ENCODE peak calls at places on chromosomes 3 and 15, in four cellular contexts. One of them, this sample, is unnamed.

GRCh38 chr3:61922118-61922517 is 360.7 kb downstream of the PTPRG start:
- DNase-seq in astrocyte of the spinal cord: no peak
- DNase-seq in GM12865: no peak
- DNase-seq in NCI-H1105: no peak
- DNase-seq in this sample: no peak

GRCh38 chr3:77328631-77329030 is 288.7 kb downstream of the ROBO2 start:
- DNase-seq in NCI-H1105: no peak
- DNase-seq in GM12865: no peak
- DNase-seq in astrocyte of the spinal cord: no peak
- DNase-seq in this sample: no peak

GRCh38 chr3:170738756-170739155 is 131.2 kb downstream of the RPL22L1 start:
- DNase-seq in GM12865: no peak
- DNase-seq in NCI-H1105: no peak
- DNase-seq in astrocyte of the spinal cord: no peak
- DNase-seq in this sample: no peak

GRCh38 chr3:19173945-19174344 is 25.6 kb downstream of the KCNH8 start:
- DNase-seq in GM12865: no peak
- DNase-seq in NCI-H1105: no peak
- DNase-seq in astrocyte of the spinal cord: no peak
- DNase-seq in this sample: no peak

GRCh38 chr15:98650871-98651481 is 2.6 kb downstream of the IGF1R start:
- DNase-seq in astrocyte of the spinal cord: peak
- DNase-seq in GM12865: peak
- DNase-seq in NCI-H1105: no peak
- DNase-seq in this sample: no peak

GRCh38 chr15:89747708-89748682 is 3.1 kb downstream of the MESP1 start:
- DNase-seq in astrocyte of the spinal cord: no peak
- DNase-seq in NCI-H1105: no peak
- DNase-seq in GM12865: no peak
- DNase-seq in this sample: no peak

GRCh38 chr3:14803981-14804834 is 14.6 kb upstream of the FGD5 start:
- DNase-seq in NCI-H1105: no peak
- DNase-seq in astrocyte of the spinal cord: no peak
- DNase-seq in GM12865: no peak
- DNase-seq in this sample: no peak

GRCh38 chr3:102133376-102133775 is 284.1 kb downstream of the NFKBIZ start:
- DNase-seq in GM12865: no peak
- DNase-seq in astrocyte of the spinal cord: no peak
- DNase-seq in NCI-H1105: no peak
- DNase-seq in this sample: no peak

GRCh38 chr15:51642696-51643095 is 20.1 kb upstream of the DMXL2 start:
- DNase-seq in astrocyte of the spinal cord: no peak
- DNase-seq in NCI-H1105: no peak
- DNase-seq in GM12865: no peak
- DNase-seq in this sample: peak

GRCh38 chr15:94924971-94925593 is 693.7 kb downstream of the MCTP2 start:
- DNase-seq in NCI-H1105: no peak
- DNase-seq in GM12865: no peak
- DNase-seq in astrocyte of the spinal cord: no peak
- DNase-seq in this sample: no peak

GRCh38 chr3:31733234-31733667 is 200.5 kb downstream of the STT3B start:
- DNase-seq in NCI-H1105: peak
- DNase-seq in GM12865: no peak
- DNase-seq in astrocyte of the spinal cord: no peak
- DNase-seq in this sample: peak

GRCh38 chr3:151236316-151236715 is 33.3 kb upstream of the GPR171 start:
- DNase-seq in NCI-H1105: no peak
- DNase-seq in astrocyte of the spinal cord: no peak
- DNase-seq in GM12865: no peak
- DNase-seq in this sample: no peak

GRCh38 chr3:99356681-99357080 is 281.7 kb upstream of the COL8A1 start:
- DNase-seq in NCI-H1105: no peak
- DNase-seq in astrocyte of the spinal cord: no peak
- DNase-seq in GM12865: no peak
- DNase-seq in this sample: no peak

GRCh38 chr15:35958021-35958420 is 412.1 kb upstream of the DPH6 start:
- DNase-seq in astrocyte of the spinal cord: peak
- DNase-seq in GM12865: no peak
- DNase-seq in NCI-H1105: peak
- DNase-seq in this sample: peak

This sample was measured in foreskin keratinocyte.